ENCODE peak calls at places on chromosomes 2 and 18, in seven cellular contexts. One of them, this sample, is unnamed.

GRCh38 chr2:198098918-198099317 is 294.5 kb downstream of the PLCL1 start:
- DNase-seq in GM10248: no peak
- DNase-seq in prostate gland: no peak
- DNase-seq in Peyer's patch: no peak
- DNase-seq in activated CD4-positive, alpha-beta T cell treated with anti-CD3 and anti-CD28 coated beads, Interleukin-2, amount 50 U/mL, for 1 hour: no peak
- DNase-seq in endothelial cell: no peak
- DNase-seq in nephron progenitor cell: peak; percentile 3
- DNase-seq in this sample: peak; percentile 20

GRCh38 chr2:160612266-160612864 is 118.8 kb upstream of the RBMS1 start:
- DNase-seq in GM10248: no peak
- DNase-seq in prostate gland: no peak
- DNase-seq in Peyer's patch: no peak
- DNase-seq in activated CD4-positive, alpha-beta T cell treated with anti-CD3 and anti-CD28 coated beads, Interleukin-2, amount 50 U/mL, for 1 hour: no peak
- DNase-seq in endothelial cell: no peak
- DNase-seq in nephron progenitor cell: no peak
- DNase-seq in this sample: no peak

GRCh38 chr18:11997466-11997865 is 16.2 kb downstream of the IMPA2 start:
- DNase-seq in GM10248: no peak
- DNase-seq in prostate gland: no peak
- DNase-seq in Peyer's patch: no peak
- DNase-seq in activated CD4-positive, alpha-beta T cell treated with anti-CD3 and anti-CD28 coated beads, Interleukin-2, amount 50 U/mL, for 1 hour: no peak
- DNase-seq in endothelial cell: no peak
- DNase-seq in nephron progenitor cell: no peak
- DNase-seq in this sample: no peak

GRCh38 chr2:232884549-232885263 is 14.6 kb downstream of the SNORC start:
- DNase-seq in GM10248: no peak
- DNase-seq in prostate gland: no peak
- DNase-seq in Peyer's patch: no peak
- DNase-seq in activated CD4-positive, alpha-beta T cell treated with anti-CD3 and anti-CD28 coated beads, Interleukin-2, amount 50 U/mL, for 1 hour: no peak
- DNase-seq in endothelial cell: no peak
- DNase-seq in nephron progenitor cell: no peak
- DNase-seq in this sample: no peak

GRCh38 chr2:144464730-144465129 is 55.2 kb downstream of the ZEB2 start:
- DNase-seq in GM10248: no peak
- DNase-seq in prostate gland: no peak
- DNase-seq in Peyer's patch: no peak
- DNase-seq in activated CD4-positive, alpha-beta T cell treated with anti-CD3 and anti-CD28 coated beads, Interleukin-2, amount 50 U/mL, for 1 hour: no peak
- DNase-seq in endothelial cell: no peak
- DNase-seq in nephron progenitor cell: no peak
- DNase-seq in this sample: no peak

GRCh38 chr2:150647943-150648342 is 160.5 kb upstream of the RND3 start:
- DNase-seq in GM10248: no peak
- DNase-seq in prostate gland: no peak
- DNase-seq in Peyer's patch: no peak
- DNase-seq in activated CD4-positive, alpha-beta T cell treated with anti-CD3 and anti-CD28 coated beads, Interleukin-2, amount 50 U/mL, for 1 hour: no peak
- DNase-seq in endothelial cell: no peak
- DNase-seq in nephron progenitor cell: no peak
- DNase-seq in this sample: no peak

GRCh38 chr2:99593692-99594427 is 104.0 kb upstream of the REV1 start:
- DNase-seq in GM10248: no peak
- DNase-seq in prostate gland: no peak
- DNase-seq in Peyer's patch: no peak
- DNase-seq in activated CD4-positive, alpha-beta T cell treated with anti-CD3 and anti-CD28 coated beads, Interleukin-2, amount 50 U/mL, for 1 hour: no peak
- DNase-seq in endothelial cell: no peak
- DNase-seq in nephron progenitor cell: no peak
- DNase-seq in this sample: no peak

GRCh38 chr2:135663148-135663700 is 78.4 kb upstream of the UBXN4 start:
- DNase-seq in GM10248: no peak
- DNase-seq in prostate gland: no peak
- DNase-seq in Peyer's patch: no peak
- DNase-seq in activated CD4-positive, alpha-beta T cell treated with anti-CD3 and anti-CD28 coated beads, Interleukin-2, amount 50 U/mL, for 1 hour: no peak
- DNase-seq in endothelial cell: no peak
- DNase-seq in nephron progenitor cell: no peak
- DNase-seq in this sample: no peak

GRCh38 chr2:20190862-20191713 is 33.8 kb downstream of the SDC1 start:
- DNase-seq in GM10248: no peak
- DNase-seq in prostate gland: no peak
- DNase-seq in Peyer's patch: no peak
- DNase-seq in activated CD4-positive, alpha-beta T cell treated with anti-CD3 and anti-CD28 coated beads, Interleukin-2, amount 50 U/mL, for 1 hour: no peak
- DNase-seq in endothelial cell: peak; percentile 54
- DNase-seq in nephron progenitor cell: peak; percentile 55
- DNase-seq in this sample: no peak

GRCh38 chr2:67702937-67703336 is 305.8 kb downstream of the ETAA1 start:
- DNase-seq in GM10248: no peak
- DNase-seq in prostate gland: no peak
- DNase-seq in Peyer's patch: no peak
- DNase-seq in activated CD4-positive, alpha-beta T cell treated with anti-CD3 and anti-CD28 coated beads, Interleukin-2, amount 50 U/mL, for 1 hour: no peak
- DNase-seq in endothelial cell: no peak
- DNase-seq in nephron progenitor cell: no peak
- DNase-seq in this sample: no peak

GRCh38 chr2:15662579-15662978 is 70.9 kb downstream of the DDX1 start:
- DNase-seq in GM10248: no peak
- DNase-seq in prostate gland: no peak
- DNase-seq in Peyer's patch: no peak
- DNase-seq in activated CD4-positive, alpha-beta T cell treated with anti-CD3 and anti-CD28 coated beads, Interleukin-2, amount 50 U/mL, for 1 hour: no peak
- DNase-seq in endothelial cell: no peak
- DNase-seq in nephron progenitor cell: no peak
- DNase-seq in this sample: no peak

GRCh38 chr18:64132871-64133270 is 16.0 kb downstream of the LINC00305 start:
- DNase-seq in GM10248: no peak
- DNase-seq in prostate gland: no peak
- DNase-seq in Peyer's patch: no peak
- DNase-seq in activated CD4-positive, alpha-beta T cell treated with anti-CD3 and anti-CD28 coated beads, Interleukin-2, amount 50 U/mL, for 1 hour: no peak
- DNase-seq in endothelial cell: no peak
- DNase-seq in nephron progenitor cell: no peak
- DNase-seq in this sample: no peak

GRCh38 chr2:182784777-182785176 is 68.7 kb downstream of the DNAJC10 start:
- DNase-seq in GM10248: peak; percentile 9
- DNase-seq in prostate gland: no peak
- DNase-seq in Peyer's patch: no peak
- DNase-seq in activated CD4-positive, alpha-beta T cell treated with anti-CD3 and anti-CD28 coated beads, Interleukin-2, amount 50 U/mL, for 1 hour: no peak
- DNase-seq in endothelial cell: no peak
- DNase-seq in nephron progenitor cell: no peak
- DNase-seq in this sample: peak; percentile 20

GRCh38 chr18:26089247-26090129 is 925 bp downstream of the SS18 start:
- DNase-seq in GM10248: peak; percentile 10
- DNase-seq in prostate gland: peak; percentile 12
- DNase-seq in Peyer's patch: no peak
- DNase-seq in activated CD4-positive, alpha-beta T cell treated with anti-CD3 and anti-CD28 coated beads, Interleukin-2, amount 50 U/mL, for 1 hour: no peak
- DNase-seq in endothelial cell: no peak
- DNase-seq in nephron progenitor cell: peak; percentile 82
- DNase-seq in this sample: peak; percentile 8

GRCh38 chr18:14925281-14925709 is 177.3 kb downstream of the ANKRD30B start:
- DNase-seq in GM10248: no peak
- DNase-seq in prostate gland: no peak
- DNase-seq in Peyer's patch: no peak
- DNase-seq in activated CD4-positive, alpha-beta T cell treated with anti-CD3 and anti-CD28 coated beads, Interleukin-2, amount 50 U/mL, for 1 hour: no peak
- DNase-seq in endothelial cell: no peak
- DNase-seq in nephron progenitor cell: no peak
- DNase-seq in this sample: no peak

GRCh38 chr2:190591972-190592371 is 56.9 kb upstream of the NAB1 start:
- DNase-seq in GM10248: no peak
- DNase-seq in prostate gland: no peak
- DNase-seq in Peyer's patch: no peak
- DNase-seq in activated CD4-positive, alpha-beta T cell treated with anti-CD3 and anti-CD28 coated beads, Interleukin-2, amount 50 U/mL, for 1 hour: no peak
- DNase-seq in endothelial cell: no peak
- DNase-seq in nephron progenitor cell: no peak
- DNase-seq in this sample: no peak

GRCh38 chr2:217804786-217805678 is 197.8 kb downstream of the TNS1 start:
- DNase-seq in GM10248: no peak
- DNase-seq in prostate gland: no peak
- DNase-seq in Peyer's patch: peak; percentile 37
- DNase-seq in activated CD4-positive, alpha-beta T cell treated with anti-CD3 and anti-CD28 coated beads, Interleukin-2, amount 50 U/mL, for 1 hour: no peak
- DNase-seq in endothelial cell: no peak
- DNase-seq in nephron progenitor cell: no peak
- DNase-seq in this sample: no peak

GRCh38 chr2:102603904-102604303 is 15.4 kb upstream of the SLC9A2 start:
- DNase-seq in GM10248: no peak
- DNase-seq in prostate gland: peak; percentile 57
- DNase-seq in Peyer's patch: no peak
- DNase-seq in activated CD4-positive, alpha-beta T cell treated with anti-CD3 and anti-CD28 coated beads, Interleukin-2, amount 50 U/mL, for 1 hour: no peak
- DNase-seq in endothelial cell: no peak
- DNase-seq in nephron progenitor cell: no peak
- DNase-seq in this sample: no peak

GRCh38 chr2:76194376-76194775 is 483.7 kb upstream of the GCFC2 start:
- DNase-seq in GM10248: no peak
- DNase-seq in prostate gland: no peak
- DNase-seq in Peyer's patch: no peak
- DNase-seq in activated CD4-positive, alpha-beta T cell treated with anti-CD3 and anti-CD28 coated beads, Interleukin-2, amount 50 U/mL, for 1 hour: no peak
- DNase-seq in endothelial cell: no peak
- DNase-seq in nephron progenitor cell: no peak
- DNase-seq in this sample: no peak